ENCODE peak calls at places on chromosomes 2 and 18, in nine cellular contexts. One of them, this sample, is unnamed.

GRCh38 chr2:5791371-5791770 is 99.2 kb downstream of the SOX11 start:
- DNase-seq in HCT116: no peak
- DNase-seq in HL-60: no peak
- DNase-seq in A549: no peak
- DNase-seq in GM12878: no peak
- DNase-seq in GM23338: no peak
- DNase-seq in SK-N-SH: no peak
- DNase-seq in HepG2: no peak
- DNase-seq in K562: no peak
- DNase-seq in this sample: no peak

GRCh38 chr2:191350826-191351225 is 105.6 kb downstream of the MYO1B start:
- DNase-seq in K562: no peak
- DNase-seq in A549: no peak
- DNase-seq in SK-N-SH: no peak
- DNase-seq in GM23338: no peak
- DNase-seq in HepG2: no peak
- DNase-seq in HCT116: no peak
- DNase-seq in HL-60: no peak
- DNase-seq in GM12878: no peak
- DNase-seq in this sample: no peak

GRCh38 chr2:223835701-223836532 is 1.5 kb downstream of the AP1S3 start:
- DNase-seq in HL-60: peak; percentile 48
- DNase-seq in SK-N-SH: no peak
- DNase-seq in HCT116: no peak
- DNase-seq in GM23338: peak; percentile 24
- DNase-seq in HepG2: no peak
- DNase-seq in A549: no peak
- DNase-seq in K562: no peak
- DNase-seq in GM12878: peak; percentile 66
- DNase-seq in this sample: no peak

GRCh38 chr18:76350134-76351025 is 144.7 kb downstream of the ZNF516 start:
- DNase-seq in HCT116: no peak
- DNase-seq in HL-60: no peak
- DNase-seq in GM12878: no peak
- DNase-seq in SK-N-SH: no peak
- DNase-seq in GM23338: peak; percentile 18
- DNase-seq in HepG2: no peak
- DNase-seq in K562: no peak
- DNase-seq in A549: no peak
- DNase-seq in this sample: no peak

GRCh38 chr2:204850576-204850975 is 305.3 kb downstream of the PARD3B start:
- DNase-seq in SK-N-SH: no peak
- DNase-seq in K562: no peak
- DNase-seq in GM23338: no peak
- DNase-seq in GM12878: no peak
- DNase-seq in HCT116: no peak
- DNase-seq in A549: no peak
- DNase-seq in HL-60: no peak
- DNase-seq in HepG2: no peak
- DNase-seq in this sample: no peak

GRCh38 chr2:232491139-232491780 is 3.6 kb upstream of the ECEL1 start:
- DNase-seq in K562: no peak
- DNase-seq in GM23338: no peak
- DNase-seq in HL-60: no peak
- DNase-seq in SK-N-SH: no peak
- DNase-seq in A549: no peak
- DNase-seq in GM12878: no peak
- DNase-seq in HepG2: no peak
- DNase-seq in HCT116: no peak
- DNase-seq in this sample: no peak

GRCh38 chr2:25337891-25338290 is 3.8 kb downstream of the DNMT3A start:
- DNase-seq in HL-60: no peak
- DNase-seq in HepG2: no peak
- DNase-seq in SK-N-SH: peak; percentile 34
- DNase-seq in GM12878: no peak
- DNase-seq in GM23338: no peak
- DNase-seq in A549: no peak
- DNase-seq in HCT116: no peak
- DNase-seq in K562: no peak
- DNase-seq in this sample: no peak

GRCh38 chr2:121118951-121119350 is 166.1 kb downstream of the TFCP2L1 start:
- DNase-seq in GM12878: no peak
- DNase-seq in SK-N-SH: no peak
- DNase-seq in GM23338: no peak
- DNase-seq in HL-60: no peak
- DNase-seq in K562: no peak
- DNase-seq in A549: no peak
- DNase-seq in HCT116: no peak
- DNase-seq in HepG2: no peak
- DNase-seq in this sample: no peak

GRCh38 chr2:204604061-204604460 is 58.8 kb downstream of the PARD3B start:
- DNase-seq in GM23338: no peak
- DNase-seq in HCT116: no peak
- DNase-seq in GM12878: no peak
- DNase-seq in HL-60: no peak
- DNase-seq in HepG2: no peak
- DNase-seq in K562: no peak
- DNase-seq in A549: no peak
- DNase-seq in SK-N-SH: no peak
- DNase-seq in this sample: no peak

GRCh38 chr2:174286172-174286571 is 37.8 kb upstream of the OLA1 start:
- DNase-seq in A549: no peak
- DNase-seq in GM12878: no peak
- DNase-seq in HepG2: no peak
- DNase-seq in SK-N-SH: no peak
- DNase-seq in HL-60: no peak
- DNase-seq in K562: no peak
- DNase-seq in HCT116: no peak
- DNase-seq in GM23338: peak; percentile 64
- DNase-seq in this sample: no peak

GRCh38 chr2:176165598-176166055 is 8.5 kb downstream of the HOXD3 start:
- DNase-seq in HCT116: no peak
- DNase-seq in HepG2: no peak
- DNase-seq in GM12878: no peak
- DNase-seq in HL-60: no peak
- DNase-seq in A549: no peak
- DNase-seq in SK-N-SH: no peak
- DNase-seq in GM23338: no peak
- DNase-seq in K562: no peak
- DNase-seq in this sample: no peak

GRCh38 chr2:189092936-189093335 is 86.6 kb downstream of the COL5A2 start:
- DNase-seq in K562: no peak
- DNase-seq in HL-60: no peak
- DNase-seq in GM23338: no peak
- DNase-seq in SK-N-SH: no peak
- DNase-seq in HCT116: no peak
- DNase-seq in GM12878: no peak
- DNase-seq in HepG2: no peak
- DNase-seq in A549: no peak
- DNase-seq in this sample: no peak

GRCh38 chr2:64329848-64330247 is 124.1 kb upstream of the LGALSL start:
- DNase-seq in GM12878: no peak
- DNase-seq in SK-N-SH: no peak
- DNase-seq in K562: no peak
- DNase-seq in HepG2: no peak
- DNase-seq in A549: no peak
- DNase-seq in HL-60: no peak
- DNase-seq in GM23338: no peak
- DNase-seq in HCT116: no peak
- DNase-seq in this sample: no peak

GRCh38 chr18:7830468-7830867 is 263.4 kb downstream of the PTPRM start:
- DNase-seq in A549: peak; percentile 36
- DNase-seq in GM23338: peak; percentile 48
- DNase-seq in SK-N-SH: peak; percentile 21
- DNase-seq in GM12878: peak; percentile 32
- DNase-seq in K562: peak; percentile 5
- DNase-seq in HepG2: no peak
- DNase-seq in HL-60: no peak
- DNase-seq in HCT116: peak; percentile 75
- DNase-seq in this sample: no peak

GRCh38 chr2:125516496-125517109 is 1139.4 kb upstream of the GYPC start:
- DNase-seq in A549: peak; percentile 9
- DNase-seq in HL-60: no peak
- DNase-seq in HCT116: no peak
- DNase-seq in SK-N-SH: peak; percentile 19
- DNase-seq in HepG2: peak; percentile 10
- DNase-seq in GM23338: peak; percentile 69
- DNase-seq in K562: peak; percentile 23
- DNase-seq in GM12878: no peak
- DNase-seq in this sample: no peak

GRCh38 chr2:239636808-239637207 is 236.0 kb upstream of the HDAC4 start:
- DNase-seq in HepG2: no peak
- DNase-seq in HL-60: no peak
- DNase-seq in SK-N-SH: no peak
- DNase-seq in A549: no peak
- DNase-seq in GM12878: no peak
- DNase-seq in HCT116: no peak
- DNase-seq in K562: no peak
- DNase-seq in GM23338: no peak
- DNase-seq in this sample: no peak

GRCh38 chr18:54999016-54999415 is 39.8 kb upstream of the CCDC68 start:
- DNase-seq in HL-60: no peak
- DNase-seq in HepG2: no peak
- DNase-seq in K562: no peak
- DNase-seq in GM23338: no peak
- DNase-seq in HCT116: no peak
- DNase-seq in GM12878: no peak
- DNase-seq in SK-N-SH: no peak
- DNase-seq in A549: no peak
- DNase-seq in this sample: no peak

GRCh38 chr18:61710082-61710620 is 182.7 kb downstream of the RNF152 start:
- DNase-seq in HL-60: no peak
- DNase-seq in K562: no peak
- DNase-seq in GM23338: no peak
- DNase-seq in HCT116: no peak
- DNase-seq in SK-N-SH: no peak
- DNase-seq in GM12878: no peak
- DNase-seq in HepG2: no peak
- DNase-seq in A549: no peak
- DNase-seq in this sample: no peak

GRCh38 chr2:128746356-128746755 is 427.7 kb upstream of the HS6ST1 start:
- DNase-seq in SK-N-SH: no peak
- DNase-seq in HepG2: peak; percentile 21
- DNase-seq in GM23338: no peak
- DNase-seq in K562: no peak
- DNase-seq in HCT116: no peak
- DNase-seq in A549: no peak
- DNase-seq in GM12878: no peak
- DNase-seq in HL-60: no peak
- DNase-seq in this sample: no peak

GRCh38 chr2:63888490-63889402 is 47.0 kb downstream of the UGP2 start:
- DNase-seq in A549: peak; percentile 65
- DNase-seq in HL-60: peak; percentile 4
- DNase-seq in HepG2: peak; percentile 65
- DNase-seq in GM23338: peak; percentile 65
- DNase-seq in GM12878: peak; percentile 8
- DNase-seq in SK-N-SH: peak; percentile 61
- DNase-seq in HCT116: peak; percentile 29
- DNase-seq in K562: peak; percentile 67
- DNase-seq in this sample: peak; percentile 30

GRCh38 chr18:49230331-49230730 is 230.1 kb downstream of the DYM start:
- DNase-seq in HepG2: no peak
- DNase-seq in K562: no peak
- DNase-seq in SK-N-SH: no peak
- DNase-seq in HL-60: no peak
- DNase-seq in GM23338: no peak
- DNase-seq in A549: no peak
- DNase-seq in GM12878: no peak
- DNase-seq in HCT116: no peak
- DNase-seq in this sample: no peak
- TF ChIP-seq REST in HepG2: no peak
- TF ChIP-seq REST in K562: no peak
- TF ChIP-seq REST in SK-N-SH: no peak
- TF ChIP-seq REST in HL-60: no peak
- TF ChIP-seq REST in GM23338: no peak
- TF ChIP-seq REST in A549: no peak
- TF ChIP-seq REST in GM12878: no peak
- TF ChIP-seq REST in HCT116: no peak
- TF ChIP-seq REST in this sample: no peak

GRCh38 chr2:9212010-9212638 is 5.5 kb downstream of the ASAP2 start:
- DNase-seq in A549: no peak
- DNase-seq in SK-N-SH: no peak
- DNase-seq in HL-60: no peak
- DNase-seq in HCT116: no peak
- DNase-seq in GM23338: no peak
- DNase-seq in HepG2: no peak
- DNase-seq in K562: no peak
- DNase-seq in GM12878: no peak
- DNase-seq in this sample: no peak
- H3K27ac ChIP-seq in A549: no peak overlapping the region
- H3K27ac ChIP-seq in SK-N-SH: peak overlapping the region; percentile 28
- H3K27ac ChIP-seq in HL-60: no peak overlapping the region
- H3K27ac ChIP-seq in HCT116: no peak overlapping the region
- H3K27ac ChIP-seq in GM23338: no peak overlapping the region
- H3K27ac ChIP-seq in HepG2: no peak overlapping the region
- H3K27ac ChIP-seq in K562: no peak overlapping the region
- H3K27ac ChIP-seq in GM12878: no peak overlapping the region
- H3K27ac ChIP-seq in this sample: peak overlapping the region; percentile 83

DNA sequence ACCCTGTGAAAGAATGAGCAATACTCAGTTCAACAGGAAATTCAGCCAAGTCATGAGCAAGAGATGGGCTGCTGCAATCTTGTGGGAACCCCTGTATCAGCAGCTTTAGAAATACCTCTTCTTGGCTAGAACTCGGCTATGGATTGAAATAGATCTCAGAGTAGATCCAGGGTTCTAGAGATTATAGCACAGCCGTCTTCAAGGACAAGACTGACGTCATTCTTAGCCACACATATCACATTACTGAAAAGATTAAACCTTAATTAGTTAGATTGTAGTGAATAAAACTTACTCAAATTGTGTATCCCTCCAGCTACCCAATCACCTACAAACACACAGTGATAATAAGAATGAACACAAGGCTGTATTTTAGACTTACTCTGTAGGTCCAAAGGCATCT is 776.4 kb downstream of the EPHA4 start:
- DNase-seq in HL-60: no peak
- DNase-seq in HepG2: no peak
- DNase-seq in A549: no peak
- DNase-seq in GM12878: no peak
- DNase-seq in SK-N-SH: no peak
- DNase-seq in HCT116: no peak
- DNase-seq in GM23338: no peak
- DNase-seq in K562: no peak
- DNase-seq in this sample: no peak
- TF ChIP-seq REST in HL-60: no peak
- TF ChIP-seq REST in HepG2: no peak
- TF ChIP-seq REST in A549: no peak
- TF ChIP-seq REST in GM12878: no peak
- TF ChIP-seq REST in SK-N-SH: no peak
- TF ChIP-seq REST in HCT116: no peak
- TF ChIP-seq REST in GM23338: no peak
- TF ChIP-seq REST in K562: no peak
- TF ChIP-seq REST in this sample: no peak

DNA sequence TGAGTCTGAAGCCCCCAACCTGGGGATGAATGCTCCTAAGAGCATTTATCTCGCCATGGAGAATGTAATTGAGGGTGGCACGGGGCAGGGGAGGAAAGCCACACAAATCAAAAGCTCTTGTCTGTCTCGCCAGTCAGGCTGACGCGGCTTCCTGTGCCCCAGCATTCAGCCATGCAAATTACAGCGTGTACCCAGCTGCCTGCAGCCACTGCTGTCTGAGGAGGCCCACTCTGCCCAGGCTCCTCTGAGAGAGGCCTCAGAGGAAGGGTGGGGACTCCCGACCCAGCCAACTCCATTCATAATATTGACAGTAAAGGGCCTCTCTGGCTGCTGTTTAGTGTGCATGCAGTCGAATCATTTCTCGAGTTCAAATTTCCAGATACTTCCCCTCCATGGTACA is 22.0 kb downstream of the SMAD7 start:
- DNase-seq in SK-N-SH: peak; percentile 73
- DNase-seq in GM12878: peak; percentile 72
- DNase-seq in HL-60: no peak
- DNase-seq in GM23338: no peak
- DNase-seq in K562: no peak
- DNase-seq in HCT116: no peak
- DNase-seq in A549: no peak
- DNase-seq in HepG2: peak; percentile 65
- DNase-seq in this sample: no peak
- H3K27ac ChIP-seq in SK-N-SH: peak overlapping the region; percentile 91
- H3K27ac ChIP-seq in GM12878: peak overlapping the region; percentile 49
- H3K27ac ChIP-seq in HL-60: peak overlapping the region; percentile 34
- H3K27ac ChIP-seq in GM23338: peak overlapping the region; percentile 34
- H3K27ac ChIP-seq in K562: no peak overlapping the region
- H3K27ac ChIP-seq in HCT116: no peak overlapping the region
- H3K27ac ChIP-seq in A549: peak overlapping the region; percentile 99
- H3K27ac ChIP-seq in HepG2: peak overlapping the region; percentile 89
- H3K27ac ChIP-seq in this sample: peak overlapping the region; percentile 99

This sample was measured in Panc1.